ENCODE peak calls at places on chromosomes 5 and 9, in five cellular contexts. One of them, this sample, is unnamed.

GRCh38 chr5:111741270-111741669 is 15.7 kb downstream of the NREP start:
- DNase-seq in GM12878: no peak
- DNase-seq in SK-N-SH: no peak
- DNase-seq in A549: no peak
- DNase-seq in K562: no peak
- DNase-seq in this sample: peak

GRCh38 chr9:99445377-99445891 is 223.4 kb downstream of the SEC61B start:
- DNase-seq in GM12878: no peak
- DNase-seq in A549: peak
- DNase-seq in SK-N-SH: no peak
- DNase-seq in K562: no peak
- DNase-seq in this sample: peak

GRCh38 chr5:160774646-160775313 is 77.2 kb downstream of the ATP10B start:
- DNase-seq in GM12878: no peak
- DNase-seq in K562: no peak
- DNase-seq in SK-N-SH: no peak
- DNase-seq in A549: no peak
- DNase-seq in this sample: no peak

GRCh38 chr5:154779105-154779504 is 23.9 kb downstream of the LARP1 start:
- DNase-seq in GM12878: no peak
- DNase-seq in SK-N-SH: no peak
- DNase-seq in A549: peak
- DNase-seq in K562: no peak
- DNase-seq in this sample: peak

GRCh38 chr5:167770461-167770860 is 521.0 kb upstream of the WWC1 start:
- DNase-seq in K562: no peak
- DNase-seq in A549: no peak
- DNase-seq in GM12878: no peak
- DNase-seq in SK-N-SH: no peak
- DNase-seq in this sample: peak

GRCh38 chr5:177470759-177471536 is 2.5 kb downstream of the DBN1 start:
- DNase-seq in A549: no peak
- DNase-seq in SK-N-SH: no peak
- DNase-seq in K562: no peak
- DNase-seq in GM12878: no peak
- DNase-seq in this sample: no peak

GRCh38 chr9:16063241-16063591 is 510.4 kb downstream of the CCDC171 start:
- DNase-seq in GM12878: no peak
- DNase-seq in K562: no peak
- DNase-seq in A549: peak
- DNase-seq in SK-N-SH: no peak
- DNase-seq in this sample: no peak

GRCh38 chr9:89419978-89420394 is 77.9 kb downstream of the SEMA4D start:
- DNase-seq in SK-N-SH: no peak
- DNase-seq in K562: no peak
- DNase-seq in A549: no peak
- DNase-seq in GM12878: no peak
- DNase-seq in this sample: no peak

GRCh38 chr5:145495741-145496140 is 339.4 kb downstream of the PRELID2 start:
- DNase-seq in GM12878: no peak
- DNase-seq in K562: no peak
- DNase-seq in SK-N-SH: no peak
- DNase-seq in A549: peak
- DNase-seq in this sample: peak

DNA sequence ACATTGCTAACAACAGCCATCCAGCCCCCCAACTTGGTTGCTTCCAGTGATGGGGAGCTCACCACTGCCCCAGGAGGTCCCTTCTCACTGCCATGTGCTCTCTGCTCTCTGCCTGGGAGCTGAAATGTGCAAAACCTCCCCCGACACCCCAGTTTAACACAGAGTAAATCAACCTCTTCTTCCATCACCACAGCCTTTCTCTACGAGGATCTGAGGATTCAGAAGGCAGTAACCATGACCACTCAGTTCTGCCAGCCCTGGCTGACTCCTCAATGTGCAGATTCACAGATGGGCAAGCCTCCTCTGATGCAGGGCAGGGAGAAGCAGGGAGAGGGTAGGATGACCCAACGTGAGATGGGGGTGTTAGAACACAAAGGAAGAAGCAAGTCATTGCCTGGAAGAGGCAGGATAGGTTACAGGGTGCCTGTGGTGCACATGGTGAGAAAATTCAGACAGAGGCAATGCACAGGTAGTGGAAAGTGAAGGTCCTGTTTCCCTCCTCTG is 185.0 kb downstream of the DAB2IP start:
- DNase-seq in A549: no peak
- DNase-seq in K562: no peak
- DNase-seq in SK-N-SH: no peak
- DNase-seq in GM12878: no peak
- DNase-seq in this sample: no peak
- TF ChIP-seq RCOR1 in A549: no peak
- TF ChIP-seq RCOR1 in K562: no peak
- TF ChIP-seq RCOR1 in SK-N-SH: no peak
- TF ChIP-seq RCOR1 in GM12878: no peak
- TF ChIP-seq RCOR1 in this sample: no peak

GRCh38 chr5:141523991-141524390 is 35.1 kb downstream of the PCDHGC5 start:
- DNase-seq in SK-N-SH: no peak
- DNase-seq in GM12878: no peak
- DNase-seq in A549: no peak
- DNase-seq in K562: no peak
- DNase-seq in this sample: no peak

GRCh38 chr5:141525659-141526058 is 36.8 kb downstream of the PCDHGC5 start:
- DNase-seq in SK-N-SH: no peak
- DNase-seq in A549: no peak
- DNase-seq in GM12878: no peak
- DNase-seq in K562: no peak
- DNase-seq in this sample: no peak

GRCh38 chr5:141522301-141522700 is 33.4 kb downstream of the PCDHGC5 start:
- DNase-seq in GM12878: no peak
- DNase-seq in SK-N-SH: no peak
- DNase-seq in A549: no peak
- DNase-seq in K562: no peak
- DNase-seq in this sample: no peak

GRCh38 chr5:141521244-141521781 is 32.4 kb downstream of the PCDHGC5 start:
- DNase-seq in GM12878: no peak
- DNase-seq in K562: no peak
- DNase-seq in SK-N-SH: no peak
- DNase-seq in A549: peak
- DNase-seq in this sample: peak

GRCh38 chr5:141524604-141525597 is 36.0 kb downstream of the PCDHGC5 start:
- DNase-seq in A549: peak
- DNase-seq in GM12878: no peak
- DNase-seq in K562: peak
- DNase-seq in SK-N-SH: peak
- DNase-seq in this sample: peak
- TF ChIP-seq RFX5 in A549: peak
- TF ChIP-seq RFX5 in GM12878: no peak
- TF ChIP-seq RFX5 in K562: no peak
- TF ChIP-seq RFX5 in SK-N-SH: peak
- TF ChIP-seq RFX5 in this sample: peak

DNA sequence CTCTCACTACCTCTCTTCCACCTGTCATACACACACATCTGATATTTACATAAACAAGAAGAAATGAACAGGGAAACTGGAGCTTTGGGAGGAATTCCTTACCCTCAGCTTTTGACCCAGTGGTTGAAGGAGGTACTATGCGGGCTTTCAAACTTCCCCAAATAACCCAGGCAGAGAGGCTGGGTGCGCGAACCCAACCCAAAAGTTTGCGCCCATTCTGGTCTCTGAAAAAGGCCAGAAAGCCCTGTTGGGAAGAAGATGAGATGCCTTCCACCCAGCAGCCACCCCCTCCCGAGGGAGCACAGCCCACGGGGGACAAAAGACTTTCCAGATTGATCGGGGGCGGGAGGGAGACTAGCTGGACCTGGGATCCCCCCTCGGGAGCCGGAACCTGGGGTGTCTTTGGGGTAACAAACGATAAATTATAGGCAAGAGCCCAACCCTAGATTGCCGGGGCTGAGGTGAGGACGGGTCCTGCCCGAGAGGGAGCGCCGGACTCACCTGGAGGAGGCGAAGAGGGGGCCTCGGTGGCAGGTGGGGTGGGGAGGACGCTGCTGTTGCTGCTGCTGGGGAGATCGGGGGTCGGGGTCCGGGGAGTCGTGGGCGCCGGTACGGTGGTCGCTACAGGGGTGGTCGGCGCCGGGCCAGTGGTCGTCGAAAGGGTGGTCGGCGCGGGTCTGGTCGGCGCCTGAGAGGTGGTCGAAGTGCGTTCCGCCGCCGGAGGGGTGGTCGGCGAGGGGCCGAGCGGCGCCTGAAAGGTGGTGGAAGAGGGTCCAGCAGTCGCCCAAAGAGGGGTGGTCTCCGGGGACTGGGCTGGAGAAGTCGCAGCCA is 798 bp downstream of the MEGF9 start:
- DNase-seq in K562: peak
- DNase-seq in SK-N-SH: peak
- DNase-seq in A549: peak
- DNase-seq in GM12878: no peak
- DNase-seq in this sample: no peak
- TF ChIP-seq RCOR1 in K562: no peak
- TF ChIP-seq RCOR1 in SK-N-SH: no peak
- TF ChIP-seq RCOR1 in A549: no peak
- TF ChIP-seq RCOR1 in GM12878: no peak
- TF ChIP-seq RCOR1 in this sample: no peak

DNA sequence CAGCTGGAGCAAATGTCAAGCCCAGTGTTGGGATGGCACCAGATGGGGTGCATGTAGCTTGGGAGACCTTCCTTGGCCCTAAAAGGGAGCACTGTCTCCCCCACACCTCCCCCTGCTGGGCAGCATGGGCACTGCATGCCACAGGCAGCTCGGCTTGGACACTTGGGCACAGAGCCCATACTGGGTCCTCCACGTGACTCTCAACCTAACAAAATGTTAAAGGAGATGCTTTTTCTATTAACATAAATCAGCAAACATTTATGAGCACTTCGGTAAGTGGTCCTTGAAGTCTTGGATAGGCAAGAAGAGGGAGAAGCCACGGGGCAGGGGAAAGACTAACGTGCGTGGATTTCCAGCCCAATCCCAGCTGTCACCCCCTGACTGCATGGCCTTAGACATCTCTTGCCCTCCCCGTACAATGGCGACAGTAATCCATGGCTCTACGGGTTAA is 23.9 kb upstream of the MAPK9 start:
- DNase-seq in A549: peak
- DNase-seq in SK-N-SH: peak
- DNase-seq in GM12878: no peak
- DNase-seq in K562: peak
- DNase-seq in this sample: peak
- TF ChIP-seq RFX5 in A549: no peak
- TF ChIP-seq RFX5 in SK-N-SH: no peak
- TF ChIP-seq RFX5 in GM12878: no peak
- TF ChIP-seq RFX5 in K562: no peak
- TF ChIP-seq RFX5 in this sample: no peak

GRCh38 chr9:109088221-109088620 is 31.5 kb downstream of the TMEM245 start:
- DNase-seq in GM12878: no peak
- DNase-seq in A549: no peak
- DNase-seq in SK-N-SH: no peak
- DNase-seq in K562: no peak
- DNase-seq in this sample: peak
- TF ChIP-seq RCOR1 in GM12878: no peak
- TF ChIP-seq RCOR1 in A549: no peak
- TF ChIP-seq RCOR1 in SK-N-SH: no peak
- TF ChIP-seq RCOR1 in K562: no peak
- TF ChIP-seq RCOR1 in this sample: no peak

DNA sequence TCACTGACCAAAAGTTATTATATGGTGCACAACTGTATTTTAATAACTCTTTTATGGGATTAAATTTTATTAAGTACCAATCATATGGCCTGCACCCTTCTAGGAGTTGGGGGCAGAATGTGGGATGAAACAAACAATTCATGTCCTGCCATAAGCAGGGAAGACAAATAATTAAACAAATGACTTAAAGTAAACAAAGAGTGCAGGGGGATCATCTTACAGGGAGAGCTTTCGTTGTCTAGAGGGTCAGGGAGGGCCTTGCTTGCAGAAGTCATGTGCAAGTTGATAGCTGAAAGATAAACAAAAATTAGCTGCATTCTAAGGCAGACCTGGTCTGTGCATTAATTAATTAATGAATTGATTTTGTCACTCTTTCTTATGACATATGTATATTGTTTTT is 66.7 kb upstream of the C5orf46 start:
- DNase-seq in SK-N-SH: no peak
- DNase-seq in A549: no peak
- DNase-seq in K562: no peak
- DNase-seq in GM12878: no peak
- DNase-seq in this sample: no peak
- TF ChIP-seq RFX5 in SK-N-SH: no peak
- TF ChIP-seq RFX5 in A549: no peak
- TF ChIP-seq RFX5 in K562: no peak
- TF ChIP-seq RFX5 in GM12878: no peak
- TF ChIP-seq RFX5 in this sample: no peak

GRCh38 chr5:14582797-14583137 is 1.2 kb downstream of the OTULINL start:
- DNase-seq in K562: no peak
- DNase-seq in SK-N-SH: peak
- DNase-seq in GM12878: no peak
- DNase-seq in A549: no peak
- DNase-seq in this sample: no peak
- TF ChIP-seq RCOR1 in K562: no peak
- TF ChIP-seq RCOR1 in SK-N-SH: no peak
- TF ChIP-seq RCOR1 in GM12878: no peak
- TF ChIP-seq RCOR1 in A549: no peak
- TF ChIP-seq RCOR1 in this sample: no peak

This sample was measured in IMR-90.